ENCODE peak calls at places on chromosomes 2 and 18, in five cellular contexts. One of them, this sample, is unnamed.

GRCh38 chr2:107334311-107334710 is 448.3 kb upstream of the ST6GAL2 start:
- DNase-seq in epithelial cell of prostate: no peak
- DNase-seq in glutamatergic neuron: no peak
- DNase-seq in GDM1: no peak
- DNase-seq in Right ventricle myocardium inferior: no peak
- DNase-seq in this sample: no peak

GRCh38 chr2:237816531-237816930 is 18.0 kb downstream of the RBM44 start:
- DNase-seq in glutamatergic neuron: no peak
- DNase-seq in GDM1: no peak
- DNase-seq in epithelial cell of prostate: no peak
- DNase-seq in Right ventricle myocardium inferior: no peak
- DNase-seq in this sample: no peak

GRCh38 chr2:11677146-11678055 is 7.4 kb upstream of the NTSR2 start:
- DNase-seq in GDM1: no peak
- DNase-seq in glutamatergic neuron: peak; percentile 30
- DNase-seq in epithelial cell of prostate: no peak
- DNase-seq in Right ventricle myocardium inferior: peak; percentile 61
- DNase-seq in this sample: no peak

GRCh38 chr2:67215214-67215613 is 181.9 kb upstream of the ETAA1 start:
- DNase-seq in Right ventricle myocardium inferior: peak; percentile 21
- DNase-seq in GDM1: no peak
- DNase-seq in glutamatergic neuron: peak; percentile 77
- DNase-seq in epithelial cell of prostate: no peak
- DNase-seq in this sample: peak; percentile 75

GRCh38 chr2:152657042-152657441 is 60.2 kb downstream of the PRPF40A start:
- DNase-seq in Right ventricle myocardium inferior: no peak
- DNase-seq in epithelial cell of prostate: peak; percentile 5
- DNase-seq in glutamatergic neuron: no peak
- DNase-seq in GDM1: no peak
- DNase-seq in this sample: no peak

GRCh38 chr2:24824966-24825882 is 32.0 kb downstream of the CENPO start:
- DNase-seq in GDM1: no peak
- DNase-seq in Right ventricle myocardium inferior: no peak
- DNase-seq in epithelial cell of prostate: no peak
- DNase-seq in glutamatergic neuron: no peak
- DNase-seq in this sample: peak; percentile 13

GRCh38 chr18:36600548-36600947 is 228.3 kb downstream of the TPGS2 start:
- DNase-seq in glutamatergic neuron: no peak
- DNase-seq in GDM1: no peak
- DNase-seq in epithelial cell of prostate: no peak
- DNase-seq in Right ventricle myocardium inferior: no peak
- DNase-seq in this sample: no peak

GRCh38 chr18:6940451-6940970 is 177.1 kb downstream of the LAMA1 start:
- DNase-seq in GDM1: no peak
- DNase-seq in Right ventricle myocardium inferior: no peak
- DNase-seq in epithelial cell of prostate: no peak
- DNase-seq in glutamatergic neuron: no peak
- DNase-seq in this sample: no peak

GRCh38 chr2:68203587-68203986 is 45.9 kb downstream of the PNO1 start:
- DNase-seq in glutamatergic neuron: no peak
- DNase-seq in GDM1: no peak
- DNase-seq in Right ventricle myocardium inferior: no peak
- DNase-seq in epithelial cell of prostate: no peak
- DNase-seq in this sample: no peak

GRCh38 chr2:183179156-183179555 is 54.9 kb downstream of the NUP35 start:
- DNase-seq in GDM1: no peak
- DNase-seq in epithelial cell of prostate: no peak
- DNase-seq in glutamatergic neuron: no peak
- DNase-seq in Right ventricle myocardium inferior: no peak
- DNase-seq in this sample: no peak